ENCODE peak calls at places on chromosome 13, in six cellular contexts. R is psoas muscle, S is thoracic aorta, A is AG04450, H is HL-60, L is heart right ventricle. J is an unnamed sample.

GRCh38 chr13:25679154-25679553 is 307.4 kb downstream of the ATP8A2 start:
- DNase-seq in R (no peak), S (no peak), A (no peak), L (no peak), H (no peak), J (no peak)

GRCh38 chr13:80989241-80989640 is 648.3 kb upstream of the SPRY2 start:
- DNase-seq in H (no peak), L (no peak), A (no peak), S (no peak), R (no peak), J (no peak)

GRCh38 chr13:56906909-56907308 is 233.8 kb upstream of the PRR20A start:
- DNase-seq in R (no peak), S (no peak), A (no peak), L (no peak), H (no peak), J (no peak)

GRCh38 chr13:80341771-80342271 is 895 bp upstream of the SPRY2 start:
- DNase-seq in S (no peak), A (no peak), R (peak), H (no peak), L (peak), J (peak)

GRCh38 chr13:93690139-93690538 is 463.5 kb downstream of the GPC6 start:
- DNase-seq in A (no peak), S (no peak), L (no peak), H (no peak), R (no peak), J (no peak)

GRCh38 chr13:23959231-23959862 is 62.0 kb upstream of the C1QTNF9B start:
- DNase-seq in R (no peak), A (no peak), L (no peak), H (no peak), S (no peak), J (no peak)

GRCh38 chr13:114134111-114134943 is 1.9 kb upstream of the RASA3 start:
- DNase-seq in R (no peak), H (no peak), S (no peak), A (no peak), L (no peak), J (no peak)

GRCh38 chr13:51339354-51339753 is at the start of gene SERPINE3:
- DNase-seq in S (no peak), R (no peak), H (no peak), A (no peak), L (no peak), J (no peak)

GRCh38 chr13:27170221-27170520 is 1.4 kb downstream of the USP12 start:
- DNase-seq in L (no peak), S (no peak), H (no peak), A (no peak), R (no peak), J (no peak)

GRCh38 chr13:113305208-113305607 is 8.2 kb downstream of the LAMP1 start:
- DNase-seq in S (no peak), L (no peak), A (no peak), H (no peak), R (no peak), J (no peak)

GRCh38 chr13:86974995-86975328 is 696.2 kb upstream of the SLITRK5 start:
- DNase-seq in L (no peak), A (no peak), S (no peak), H (no peak), R (no peak), J (no peak)
- TF ChIP-seq CTCF in L (no peak), A (peak), S (no peak), H (no peak), R (no peak), J (no peak)

GRCh38 chr13:43036386-43037220 is 13.2 kb downstream of the DNAJC15 start:
- DNase-seq in S (no peak), L (peak), H (no peak), R (no peak), A (no peak), J (no peak)
- TF ChIP-seq CTCF in S (no peak), L (no peak), H (no peak), R (no peak), A (no peak), J (no peak)

DNA sequence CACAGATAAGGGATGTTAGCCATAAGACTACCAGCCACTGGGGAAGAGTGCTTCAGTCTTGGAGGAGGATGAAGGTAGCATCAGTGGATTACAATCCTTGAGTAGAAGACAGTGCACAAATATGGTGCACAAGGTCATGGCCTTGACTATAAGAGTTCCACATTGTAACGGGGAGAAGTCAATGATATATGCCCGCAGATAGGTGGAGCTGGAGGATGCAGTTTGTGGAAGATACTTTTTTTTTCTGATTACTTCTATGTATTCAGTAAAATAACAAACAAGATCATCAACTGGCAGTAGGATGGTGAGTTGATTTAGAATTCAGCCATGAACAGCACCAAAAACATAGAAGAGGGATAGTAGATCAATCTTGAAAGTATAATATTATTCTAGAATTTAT is 926.8 kb upstream of the MIR17HG start:
- DNase-seq in S (no peak), R (no peak), H (no peak), L (no peak), A (no peak), J (no peak)
- TF ChIP-seq CTCF in S (no peak), R (no peak), H (no peak), L (no peak), A (peak), J (no peak)

GRCh38 chr13:32415019-32415418 is 12.9 kb downstream of the N4BP2L1 start:
- DNase-seq in A (no peak), H (no peak), S (no peak), L (no peak), R (no peak), J (peak)
- TF ChIP-seq CTCF in A (peak), H (peak), S (no peak), L (no peak), R (no peak), J (peak)

DNA sequence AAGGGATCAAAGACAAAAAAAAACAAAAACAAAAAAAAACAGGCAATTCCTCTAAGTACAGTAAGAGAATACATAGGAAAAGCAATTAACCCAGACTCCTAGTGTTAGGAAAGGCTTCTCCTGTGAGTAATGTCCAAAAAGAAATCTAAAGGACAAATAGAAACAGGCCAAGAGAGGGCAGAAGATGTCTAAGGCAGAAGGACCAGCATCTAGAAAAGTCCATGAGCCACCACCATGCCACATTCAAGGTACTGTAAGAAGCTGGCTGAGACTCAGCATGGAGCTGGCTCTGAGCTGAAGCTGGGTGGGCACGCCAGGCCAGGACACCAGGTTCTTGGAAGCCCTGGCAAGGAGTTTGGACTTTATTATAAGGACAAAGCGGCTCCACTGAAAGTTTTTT is 118.1 kb upstream of the FRY start:
- DNase-seq in A (no peak), L (no peak), R (no peak), H (no peak), S (no peak), J (no peak)
- TF ChIP-seq CTCF in A (peak), L (no peak), R (no peak), H (no peak), S (no peak), J (no peak)

DNA sequence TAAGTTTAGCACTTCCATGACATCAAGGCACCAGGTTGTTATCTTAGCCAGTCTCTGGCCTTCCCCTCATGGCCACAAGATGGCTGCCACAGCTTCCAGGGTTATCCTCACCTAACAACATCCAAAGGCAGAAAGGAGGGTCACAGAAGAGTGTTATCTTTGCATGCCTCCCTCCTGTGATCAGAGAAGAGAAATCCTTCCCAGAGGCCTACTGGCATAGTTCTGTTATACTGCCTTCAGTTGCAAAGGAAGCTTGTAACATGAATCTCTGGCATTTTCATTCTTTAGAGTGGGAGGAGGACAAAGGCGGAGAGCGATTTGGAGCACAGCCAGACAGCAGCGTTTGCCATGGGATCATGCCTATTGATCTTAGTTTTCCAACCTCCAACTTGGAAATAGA is 135.6 kb downstream of the DNAJC15 start:
- DNase-seq in L (no peak), A (peak), S (no peak), H (no peak), R (no peak), J (no peak)
- TF ChIP-seq CTCF in L (no peak), A (peak), S (no peak), H (no peak), R (no peak), J (no peak)

GRCh38 chr13:77918391-77919261 is at the start of gene EDNRB:
- DNase-seq in S (no peak), R (peak), L (peak), H (no peak), A (no peak), J (no peak)
- TF ChIP-seq CTCF in S (no peak), R (no peak), L (no peak), H (no peak), A (peak), J (no peak)

GRCh38 chr13:109778102-109778542 is 8.3 kb downstream of the IRS2 start:
- DNase-seq in S (no peak), A (no peak), H (no peak), L (no peak), R (no peak), J (no peak)

GRCh38 chr13:109780880-109781383 is 5.5 kb downstream of the IRS2 start:
- DNase-seq in A (no peak), H (no peak), L (no peak), R (no peak), S (no peak), J (no peak)

GRCh38 chr13:109779876-109780516 is 6.4 kb downstream of the IRS2 start:
- DNase-seq in H (no peak), R (no peak), S (no peak), A (no peak), L (no peak), J (no peak)

GRCh38 chr13:109781384-109782065 is 4.9 kb downstream of the IRS2 start:
- DNase-seq in H (no peak), R (no peak), L (no peak), S (no peak), A (no peak), J (no peak)

DNA sequence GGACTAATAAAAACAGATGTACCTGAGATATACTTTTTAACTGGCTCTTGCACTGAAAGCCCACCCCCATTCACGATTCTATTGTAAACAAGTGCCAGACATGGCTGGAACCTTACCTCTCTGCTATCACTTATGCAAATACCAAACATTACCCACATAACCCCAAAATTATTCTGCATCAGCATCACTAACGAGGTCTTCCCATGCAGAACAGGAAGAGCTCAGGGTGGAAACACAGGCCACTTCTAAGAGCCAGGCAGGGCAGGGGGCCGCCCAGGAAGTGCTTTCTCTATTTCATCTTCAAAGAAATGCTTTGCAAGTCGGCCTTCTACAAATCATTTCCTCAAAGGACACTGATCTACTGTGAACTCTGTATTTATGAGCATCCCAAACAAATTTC is 7.3 kb downstream of the IRS2 start:
- DNase-seq in S (no peak), A (no peak), R (no peak), H (no peak), L (no peak), J (no peak)
- TF ChIP-seq CTCF in S (no peak), A (no peak), R (no peak), H (no peak), L (no peak), J (no peak)